ENCODE peak calls at places on chromosomes 1 and 21, in nine cellular contexts. One of them, this sample, is unnamed. For H3K36me3, the result is how much of the 10 kb centered on the place peaks cover.

GRCh38 chr1:62070384-62071011 is 124.2 kb upstream of the L1TD1 start:
- DNase-seq in sigmoid colon: no peak
- DNase-seq in HCT116: no peak
- DNase-seq in body of pancreas: no peak
- DNase-seq in uterus: no peak
- DNase-seq in spleen: no peak
- DNase-seq in K562: peak
- DNase-seq in heart left ventricle: no peak
- DNase-seq in prostate gland: no peak
- DNase-seq in this sample: no peak

GRCh38 chr1:90707363-90707710 is 9.8 kb downstream of the BARHL2 start:
- DNase-seq in spleen: peak
- DNase-seq in body of pancreas: peak
- DNase-seq in HCT116: no peak
- DNase-seq in heart left ventricle: no peak
- DNase-seq in uterus: no peak
- DNase-seq in prostate gland: no peak
- DNase-seq in K562: no peak
- DNase-seq in sigmoid colon: no peak
- DNase-seq in this sample: no peak

GRCh38 chr1:156663178-156663577 is 14.0 kb downstream of the NES start:
- DNase-seq in body of pancreas: no peak
- DNase-seq in spleen: no peak
- DNase-seq in prostate gland: no peak
- DNase-seq in heart left ventricle: peak
- DNase-seq in K562: peak
- DNase-seq in sigmoid colon: peak
- DNase-seq in uterus: peak
- DNase-seq in HCT116: no peak
- DNase-seq in this sample: no peak

GRCh38 chr1:195962051-195962450 is 646.2 kb downstream of the KCNT2 start:
- DNase-seq in prostate gland: no peak
- DNase-seq in body of pancreas: no peak
- DNase-seq in heart left ventricle: no peak
- DNase-seq in uterus: no peak
- DNase-seq in spleen: no peak
- DNase-seq in K562: no peak
- DNase-seq in HCT116: no peak
- DNase-seq in sigmoid colon: no peak
- DNase-seq in this sample: no peak

GRCh38 chr21:25871566-25871965 is 136.8 kb downstream of the GABPA start:
- DNase-seq in heart left ventricle: no peak
- DNase-seq in K562: peak
- DNase-seq in prostate gland: no peak
- DNase-seq in spleen: no peak
- DNase-seq in body of pancreas: no peak
- DNase-seq in uterus: no peak
- DNase-seq in HCT116: no peak
- DNase-seq in sigmoid colon: no peak
- DNase-seq in this sample: no peak

GRCh38 chr1:2115922-2116341 is 65.7 kb downstream of the PRKCZ start:
- DNase-seq in sigmoid colon: no peak
- DNase-seq in prostate gland: no peak
- DNase-seq in heart left ventricle: no peak
- DNase-seq in spleen: no peak
- DNase-seq in body of pancreas: no peak
- DNase-seq in HCT116: no peak
- DNase-seq in uterus: no peak
- DNase-seq in K562: no peak
- DNase-seq in this sample: no peak

GRCh38 chr1:165686121-165686970 is 12.0 kb downstream of the ALDH9A1 start:
- DNase-seq in body of pancreas: no peak
- DNase-seq in heart left ventricle: no peak
- DNase-seq in HCT116: no peak
- DNase-seq in uterus: no peak
- DNase-seq in sigmoid colon: no peak
- DNase-seq in spleen: no peak
- DNase-seq in K562: peak
- DNase-seq in prostate gland: no peak
- DNase-seq in this sample: peak

GRCh38 chr1:28894785-28895184 is 19.6 kb upstream of the EPB41 start:
- DNase-seq in sigmoid colon: no peak
- DNase-seq in K562: no peak
- DNase-seq in spleen: no peak
- DNase-seq in uterus: no peak
- DNase-seq in prostate gland: no peak
- DNase-seq in body of pancreas: no peak
- DNase-seq in heart left ventricle: no peak
- DNase-seq in HCT116: no peak
- DNase-seq in this sample: no peak

GRCh38 chr1:65153635-65154034 is 5.6 kb downstream of the AK4 start:
- DNase-seq in uterus: no peak
- DNase-seq in body of pancreas: no peak
- DNase-seq in HCT116: no peak
- DNase-seq in K562: no peak
- DNase-seq in sigmoid colon: no peak
- DNase-seq in spleen: no peak
- DNase-seq in heart left ventricle: no peak
- DNase-seq in prostate gland: no peak
- DNase-seq in this sample: no peak

GRCh38 chr1:58597076-58597475 is 20.0 kb upstream of the TACSTD2 start:
- DNase-seq in heart left ventricle: no peak
- DNase-seq in body of pancreas: no peak
- DNase-seq in spleen: no peak
- DNase-seq in sigmoid colon: no peak
- DNase-seq in prostate gland: no peak
- DNase-seq in HCT116: no peak
- DNase-seq in uterus: no peak
- DNase-seq in K562: no peak
- DNase-seq in this sample: no peak

GRCh38 chr21:28615276-28615675 is 377.4 kb downstream of the LTN1 start:
- DNase-seq in K562: no peak
- DNase-seq in body of pancreas: no peak
- DNase-seq in spleen: no peak
- DNase-seq in heart left ventricle: no peak
- DNase-seq in uterus: no peak
- DNase-seq in HCT116: no peak
- DNase-seq in sigmoid colon: no peak
- DNase-seq in prostate gland: no peak
- DNase-seq in this sample: no peak

GRCh38 chr1:200802865-200803512 is 64.3 kb downstream of the CAMSAP2 start:
- DNase-seq in sigmoid colon: peak
- DNase-seq in prostate gland: peak
- DNase-seq in K562: peak
- DNase-seq in HCT116: peak
- DNase-seq in uterus: peak
- DNase-seq in spleen: peak
- DNase-seq in heart left ventricle: peak
- DNase-seq in body of pancreas: peak
- DNase-seq in this sample: peak

GRCh38 chr1:228308628-228309547 is 97.7 kb downstream of the TRIM11 start:
- DNase-seq in sigmoid colon: no peak
- DNase-seq in K562: peak
- DNase-seq in uterus: no peak
- DNase-seq in body of pancreas: peak
- DNase-seq in prostate gland: no peak
- DNase-seq in heart left ventricle: no peak
- DNase-seq in spleen: no peak
- DNase-seq in HCT116: no peak
- DNase-seq in this sample: peak

GRCh38 chr1:68010094-68010493 is 40.3 kb downstream of the DIRAS3 start:
- DNase-seq in uterus: no peak
- DNase-seq in body of pancreas: no peak
- DNase-seq in sigmoid colon: no peak
- DNase-seq in spleen: no peak
- DNase-seq in HCT116: peak
- DNase-seq in K562: no peak
- DNase-seq in prostate gland: no peak
- DNase-seq in heart left ventricle: no peak
- DNase-seq in this sample: no peak

GRCh38 chr1:190479028-190479427 is 1.4 kb upstream of the BRINP3 start:
- DNase-seq in heart left ventricle: no peak
- DNase-seq in K562: no peak
- DNase-seq in HCT116: peak
- DNase-seq in spleen: no peak
- DNase-seq in prostate gland: no peak
- DNase-seq in sigmoid colon: no peak
- DNase-seq in body of pancreas: no peak
- DNase-seq in uterus: no peak
- DNase-seq in this sample: no peak

GRCh38 chr1:233240839-233241682 is 54.5 kb downstream of the PCNX2 start:
- DNase-seq in body of pancreas: peak
- DNase-seq in prostate gland: peak
- DNase-seq in spleen: peak
- DNase-seq in sigmoid colon: no peak
- DNase-seq in K562: peak
- DNase-seq in HCT116: no peak
- DNase-seq in heart left ventricle: peak
- DNase-seq in uterus: peak
- DNase-seq in this sample: no peak

GRCh38 chr1:166852918-166853317 is 13.6 kb downstream of the POGK start:
- DNase-seq in K562: no peak
- DNase-seq in prostate gland: no peak
- DNase-seq in uterus: no peak
- DNase-seq in HCT116: no peak
- DNase-seq in spleen: no peak
- DNase-seq in sigmoid colon: no peak
- DNase-seq in body of pancreas: no peak
- DNase-seq in heart left ventricle: no peak
- DNase-seq in this sample: no peak
- H3K36me3 ChIP-seq in K562: half or more
- H3K36me3 ChIP-seq in prostate gland: under half
- H3K36me3 ChIP-seq in uterus: under half
- H3K36me3 ChIP-seq in HCT116: under half
- H3K36me3 ChIP-seq in spleen: half or more
- H3K36me3 ChIP-seq in sigmoid colon: under half
- H3K36me3 ChIP-seq in body of pancreas: under half
- H3K36me3 ChIP-seq in heart left ventricle: half or more
- H3K36me3 ChIP-seq in this sample: half or more

DNA sequence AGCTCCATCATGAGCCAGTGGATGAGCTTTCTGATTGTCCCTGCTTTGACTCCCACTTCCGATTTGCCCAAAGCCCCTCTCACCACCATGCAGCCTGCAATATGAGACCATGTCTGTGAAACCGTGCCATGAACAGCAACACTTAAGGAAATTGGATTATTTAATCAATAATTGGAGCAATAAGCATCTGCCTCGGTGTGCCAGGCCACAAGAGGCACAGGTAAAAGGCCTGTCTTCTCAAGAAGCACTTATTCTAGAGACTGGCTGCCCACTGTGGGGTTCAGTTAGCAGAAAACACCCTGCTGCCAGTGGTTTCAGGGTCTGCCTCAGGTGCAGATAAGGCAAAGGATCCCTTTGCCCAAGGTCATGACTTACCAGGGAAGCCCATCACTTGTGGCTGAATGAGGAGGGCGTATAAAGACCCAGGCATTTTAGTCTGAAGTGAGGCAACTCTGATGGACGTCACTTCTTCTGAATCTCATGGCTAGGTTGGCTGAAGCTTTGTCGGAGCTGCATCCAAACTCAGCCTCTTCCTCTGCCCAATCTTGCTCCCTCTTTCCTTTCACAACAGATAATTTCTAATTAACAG is 7.1 kb upstream of the CHI3L2 start:
- DNase-seq in uterus: no peak
- DNase-seq in prostate gland: no peak
- DNase-seq in K562: no peak
- DNase-seq in spleen: no peak
- DNase-seq in HCT116: no peak
- DNase-seq in heart left ventricle: no peak
- DNase-seq in body of pancreas: no peak
- DNase-seq in sigmoid colon: no peak
- DNase-seq in this sample: no peak
- TF ChIP-seq POLR2A in uterus: no peak
- TF ChIP-seq POLR2A in prostate gland: no peak
- TF ChIP-seq POLR2A in K562: no peak
- TF ChIP-seq POLR2A in spleen: no peak
- TF ChIP-seq POLR2A in HCT116: no peak
- TF ChIP-seq POLR2A in heart left ventricle: no peak
- TF ChIP-seq POLR2A in body of pancreas: no peak
- TF ChIP-seq POLR2A in sigmoid colon: no peak
- TF ChIP-seq POLR2A in this sample: no peak

GRCh38 chr1:7964476-7964875 is 3.0 kb downstream of the PARK7 start:
- DNase-seq in K562: no peak
- DNase-seq in spleen: no peak
- DNase-seq in sigmoid colon: no peak
- DNase-seq in uterus: no peak
- DNase-seq in prostate gland: no peak
- DNase-seq in heart left ventricle: no peak
- DNase-seq in body of pancreas: no peak
- DNase-seq in HCT116: no peak
- DNase-seq in this sample: no peak
- H3K36me3 ChIP-seq in K562: half or more
- H3K36me3 ChIP-seq in spleen: half or more
- H3K36me3 ChIP-seq in sigmoid colon: under half
- H3K36me3 ChIP-seq in uterus: under half
- H3K36me3 ChIP-seq in prostate gland: under half
- H3K36me3 ChIP-seq in heart left ventricle: under half
- H3K36me3 ChIP-seq in body of pancreas: under half
- H3K36me3 ChIP-seq in HCT116: under half
- H3K36me3 ChIP-seq in this sample: half or more

DNA sequence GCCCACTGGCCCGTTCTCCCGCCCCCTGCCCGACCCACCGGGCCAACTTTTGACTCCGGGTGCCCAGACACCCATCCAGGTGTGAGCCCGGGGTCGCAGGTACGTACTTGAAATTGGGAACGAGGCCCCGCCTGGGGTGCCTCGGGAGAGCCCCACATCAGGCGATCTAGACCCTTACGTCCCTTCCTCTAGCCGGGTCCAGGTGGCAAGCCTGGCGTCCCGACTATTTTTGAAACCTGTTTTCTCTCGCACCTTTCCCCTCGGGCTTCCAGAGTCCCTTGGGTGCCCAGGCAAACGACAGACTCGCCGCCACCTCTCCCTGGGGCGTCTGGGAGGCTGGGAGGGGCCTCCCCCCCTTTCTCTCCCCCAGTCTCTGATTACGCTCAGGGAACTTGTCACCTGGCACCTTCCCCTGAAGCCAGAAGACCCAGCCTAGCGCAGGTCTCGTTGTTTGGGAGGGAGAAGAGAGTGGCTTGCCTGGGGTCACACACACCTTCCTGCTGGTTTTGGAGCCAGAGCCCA is 898 bp downstream of the LDLRAP1 start:
- DNase-seq in heart left ventricle: no peak
- DNase-seq in HCT116: no peak
- DNase-seq in uterus: no peak
- DNase-seq in body of pancreas: peak
- DNase-seq in sigmoid colon: peak
- DNase-seq in prostate gland: peak
- DNase-seq in spleen: no peak
- DNase-seq in K562: no peak
- DNase-seq in this sample: no peak
- TF ChIP-seq POLR2A in heart left ventricle: no peak
- TF ChIP-seq POLR2A in HCT116: no peak
- TF ChIP-seq POLR2A in uterus: no peak
- TF ChIP-seq POLR2A in body of pancreas: peak
- TF ChIP-seq POLR2A in sigmoid colon: no peak
- TF ChIP-seq POLR2A in prostate gland: no peak
- TF ChIP-seq POLR2A in spleen: no peak
- TF ChIP-seq POLR2A in K562: no peak
- TF ChIP-seq POLR2A in this sample: no peak

This sample was measured in Peyer's patch.